ENCODE peak calls at places on chromosomes 4 and X, in nine cellular contexts. A is uterus; X is left ventricle myocardium inferior; J is cardiac muscle cell; P is CD8-positive, alpha-beta memory T cell; Y is CD4-positive, alpha-beta memory T cell; K is tibial nerve; C is HepG2; S is psoas muscle. W is an unnamed sample. For H3K4me1, the result is how much of the 10 kb centered on the place peaks cover.

GRCh38 chrX:15564981-15565579 is 35.7 kb downstream of the ACE2 start:
- DNase-seq in C (peak), X (peak), K (peak), A (peak), S (peak), J (peak), Y (no peak), P (no peak), W (peak)

GRCh38 chr4:144647095-144647959 is 1.4 kb downstream of the HHIP start:
- DNase-seq in P (no peak), S (no peak), A (no peak), C (no peak), X (no peak), K (no peak), Y (no peak), J (no peak), W (no peak)

GRCh38 chr4:123564758-123565346 is 168.3 kb downstream of the SPRY1 start:
- DNase-seq in J (peak), A (no peak), Y (peak), P (peak), C (peak), X (no peak), K (peak), S (no peak), W (peak)

GRCh38 chr4:54063737-54064316 is 578 bp downstream of the CHIC2 start:
- DNase-seq in C (peak), J (peak), S (peak), K (peak), X (peak), Y (peak), A (peak), P (peak), W (peak)

GRCh38 chr4:69120869-69121268 is 24.6 kb downstream of the UGT2B7 start:
- DNase-seq in Y (no peak), P (no peak), K (no peak), C (no peak), A (no peak), S (no peak), X (no peak), J (no peak), W (no peak)

GRCh38 chrX:25006586-25007058 is 9.1 kb downstream of the ARX start:
- DNase-seq in A (no peak), K (no peak), Y (no peak), P (no peak), C (no peak), J (no peak), X (no peak), S (no peak), W (no peak)

GRCh38 chrX:40772290-40772689 is 36.9 kb upstream of the MED14 start:
- DNase-seq in K (no peak), J (no peak), P (no peak), Y (no peak), C (no peak), X (no peak), S (no peak), A (no peak), W (no peak)

GRCh38 chrX:14660970-14661369 is 131.6 kb downstream of the GLRA2 start:
- DNase-seq in S (no peak), P (no peak), C (peak), A (no peak), K (no peak), J (no peak), X (no peak), Y (no peak), W (no peak)

GRCh38 chr4:173218411-173219125 is 50.0 kb downstream of the GALNT7 start:
- DNase-seq in K (no peak), A (no peak), C (no peak), X (no peak), P (no peak), Y (no peak), J (no peak), S (no peak), W (no peak)

GRCh38 chr4:84639143-84639542 is 56.2 kb downstream of the CDS1 start:
- DNase-seq in K (no peak), Y (no peak), P (no peak), A (no peak), X (no peak), J (no peak), S (no peak), C (no peak), W (no peak)

GRCh38 chr4:146978641-146979040 is 33.0 kb upstream of the TTC29 start:
- DNase-seq in S (no peak), P (no peak), J (no peak), Y (no peak), A (no peak), X (no peak), K (no peak), C (no peak), W (no peak)

GRCh38 chr4:101271516-101271915 is 75.8 kb downstream of the PPP3CA start:
- DNase-seq in J (peak), Y (no peak), C (peak), X (no peak), S (no peak), A (no peak), K (no peak), P (no peak), W (no peak)

GRCh38 chr4:87108142-87108546 is 112.3 kb downstream of the KLHL8 start:
- DNase-seq in A (peak), X (no peak), S (peak), K (peak), P (no peak), Y (no peak), C (no peak), J (no peak), W (no peak)

GRCh38 chrX:20393944-20394343 is 127.2 kb upstream of the RPS6KA3 start:
- DNase-seq in X (no peak), J (no peak), P (no peak), K (no peak), Y (no peak), A (no peak), S (no peak), C (peak), W (no peak)

GRCh38 chrX:75038925-75039324 is 113.7 kb upstream of the NEXMIF start:
- DNase-seq in C (peak), K (no peak), P (no peak), S (no peak), A (no peak), X (no peak), Y (no peak), J (peak), W (no peak)

GRCh38 chrX:86930419-86930818 is 587.2 kb upstream of the KLHL4 start:
- DNase-seq in S (no peak), K (no peak), Y (no peak), J (no peak), X (no peak), A (no peak), P (no peak), C (peak), W (no peak)

GRCh38 chr4:147571021-147571770 is 46.0 kb upstream of the TMEM184C start:
- DNase-seq in C (no peak), X (no peak), P (no peak), J (no peak), Y (no peak), S (no peak), A (no peak), K (no peak), W (no peak)

GRCh38 chr4:48315728-48316630 is 25.4 kb upstream of the SLAIN2 start:
- DNase-seq in Y (peak), A (no peak), P (no peak), X (no peak), J (peak), S (no peak), C (peak), K (peak), W (no peak)

GRCh38 chr4:110516106-110516922 is 40.4 kb downstream of the ENPEP start:
- DNase-seq in A (peak), K (peak), C (peak), X (peak), Y (peak), J (peak), P (peak), S (peak), W (peak)

GRCh38 chr4:6727943-6728250 is 11.9 kb downstream of the BLOC1S4 start:
- DNase-seq in Y (no peak), S (no peak), P (no peak), X (no peak), K (no peak), J (no peak), C (no peak), A (no peak), W (no peak)

GRCh38 chr4:107255596-107255995 is 219.5 kb upstream of the DKK2 start:
- DNase-seq in K (no peak), C (no peak), X (no peak), P (no peak), S (no peak), J (no peak), A (no peak), Y (no peak), W (no peak)
- H3K4me3 ChIP-seq in K (no peak), C (no peak), X (no peak), P (no peak), S (no peak), J (no peak), A (no peak), Y (no peak), W (no peak)

DNA sequence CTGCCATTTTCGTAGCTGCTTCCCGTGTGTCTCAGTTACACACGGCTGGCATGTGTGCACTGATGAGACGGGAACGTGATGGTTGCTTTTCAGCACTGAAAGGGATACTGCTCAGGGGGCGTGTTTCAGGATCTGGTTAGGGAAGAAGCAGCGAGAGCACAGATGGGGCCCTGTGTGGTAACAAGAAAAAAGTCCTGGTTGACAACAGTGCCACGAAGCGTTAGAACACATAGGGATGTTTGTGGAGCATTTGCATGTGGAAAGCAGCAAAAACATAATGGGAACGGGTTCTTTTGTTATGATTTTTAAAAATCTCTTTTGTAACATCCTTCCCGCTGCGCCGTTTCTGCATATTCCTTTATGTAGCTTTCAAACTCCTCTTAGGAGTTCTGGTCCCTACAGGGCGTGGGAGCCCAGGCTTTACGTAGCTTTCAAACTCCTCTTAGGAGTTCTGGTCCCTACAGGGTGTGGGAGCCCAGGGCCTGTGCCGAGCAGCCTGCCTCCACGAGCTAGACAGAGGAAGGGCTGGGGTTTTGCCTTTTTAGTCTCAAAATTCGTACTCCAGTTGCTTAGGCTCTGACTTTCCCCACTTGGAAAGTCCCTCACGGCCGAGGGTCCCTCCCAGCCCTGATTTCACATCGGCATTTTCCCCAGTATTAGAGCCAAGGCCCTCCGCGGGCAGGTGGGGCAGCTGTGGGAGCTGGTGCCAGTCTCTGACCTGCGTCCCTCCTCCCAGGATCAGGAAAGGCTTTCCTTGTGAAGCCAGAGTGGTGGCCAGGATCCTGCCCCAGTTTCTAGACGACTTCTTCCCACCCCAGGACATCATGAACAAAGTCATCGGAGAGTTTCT is 11.0 kb upstream of the MSANTD1 start:
- DNase-seq in S (no peak), K (no peak), C (no peak), Y (no peak), J (no peak), X (no peak), P (no peak), A (no peak), W (no peak)
- H3K4me1 ChIP-seq in S (under half), K (under half), C (under half), Y (under half), J (under half), X (under half), P (under half), A (under half), W (under half)

DNA sequence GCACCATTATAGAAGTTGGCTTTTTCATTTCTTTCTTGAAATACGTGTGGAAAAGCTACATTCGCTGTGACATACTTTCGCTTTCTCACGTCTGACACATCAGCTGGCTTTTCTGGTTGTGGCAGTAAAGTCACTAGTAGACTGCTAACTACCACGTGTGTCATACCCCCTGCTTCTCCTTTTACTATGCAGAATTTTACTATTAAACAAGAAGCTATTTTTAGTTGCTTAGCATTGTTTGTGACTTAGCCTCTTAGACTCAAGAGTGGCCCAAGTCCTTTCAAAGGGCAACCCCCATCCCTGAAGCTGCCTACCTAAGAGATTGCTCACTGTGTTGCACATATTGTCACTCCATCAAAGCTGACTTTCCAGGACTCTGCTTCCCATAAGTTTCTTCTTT is 2.1 kb upstream of the IL2 start:
- DNase-seq in K (no peak), J (peak), C (no peak), S (no peak), Y (peak), P (peak), A (no peak), X (no peak), W (no peak)
- H3K4me3 ChIP-seq in K (peak), J (no peak), C (peak), S (peak), Y (peak), P (peak), A (no peak), X (peak), W (no peak)

GRCh38 chrX:153803211-153804099 is 9.0 kb downstream of the SSR4 start:
- DNase-seq in X (no peak), K (no peak), Y (no peak), C (no peak), A (no peak), S (no peak), P (no peak), J (no peak), W (no peak)

GRCh38 chrX:153802513-153803045 is 8.1 kb downstream of the SSR4 start:
- DNase-seq in A (no peak), Y (no peak), S (no peak), C (no peak), J (no peak), X (no peak), K (no peak), P (no peak), W (no peak)

GRCh38 chrX:153804100-153804595 is 9.7 kb downstream of the SSR4 start:
- DNase-seq in J (no peak), X (no peak), Y (no peak), P (no peak), S (no peak), K (no peak), A (no peak), C (no peak), W (peak)

GRCh38 chrX:153805436-153805835 is 11.0 kb downstream of the SSR4 start:
- DNase-seq in S (no peak), X (no peak), Y (no peak), K (no peak), J (no peak), C (no peak), P (no peak), A (no peak), W (peak)

GRCh38 chrX:153804621-153805020 is 10.2 kb downstream of the SSR4 start:
- DNase-seq in K (no peak), A (no peak), S (no peak), Y (no peak), X (no peak), P (no peak), C (no peak), J (no peak), W (no peak)
- H3K4me1 ChIP-seq in K (under half), A (under half), S (under half), Y (under half), X (under half), P (under half), C (under half), J (under half), W (under half)

GRCh38 chr4:8384397-8385060 is 56.0 kb downstream of the ACOX3 start:
- DNase-seq in S (no peak), Y (no peak), K (no peak), J (no peak), A (no peak), C (no peak), P (no peak), X (peak), W (no peak)

GRCh38 chr4:8383016-8383415 is 57.5 kb downstream of the ACOX3 start:
- DNase-seq in Y (no peak), C (no peak), S (no peak), J (no peak), A (no peak), X (peak), P (no peak), K (no peak), W (no peak)

GRCh38 chr4:8381814-8382581 is 58.5 kb downstream of the ACOX3 start:
- DNase-seq in J (no peak), P (no peak), Y (no peak), A (no peak), K (no peak), S (no peak), X (peak), C (peak), W (no peak)

GRCh38 chr4:8385106-8385505 is 55.4 kb downstream of the ACOX3 start:
- DNase-seq in K (no peak), A (no peak), S (no peak), C (no peak), P (peak), X (no peak), J (no peak), Y (no peak), W (peak)

GRCh38 chr4:8383451-8384160 is 56.9 kb downstream of the ACOX3 start:
- DNase-seq in A (no peak), X (peak), C (no peak), J (no peak), K (no peak), Y (no peak), P (no peak), S (peak), W (no peak)
- H3K4me3 ChIP-seq in A (no peak), X (no peak), C (no peak), J (no peak), K (no peak), Y (no peak), P (no peak), S (no peak), W (no peak)

GRCh38 chr4:120454788-120455187 is 388.1 kb upstream of the MAD2L1 start:
- DNase-seq in P (no peak), X (no peak), C (peak), Y (no peak), J (no peak), A (no peak), K (no peak), S (no peak), W (no peak)
- H3K4me1 ChIP-seq in P (under half), X (under half), C (under half), Y (under half), J (under half), A (under half), K (under half), S (under half), W (under half)

DNA sequence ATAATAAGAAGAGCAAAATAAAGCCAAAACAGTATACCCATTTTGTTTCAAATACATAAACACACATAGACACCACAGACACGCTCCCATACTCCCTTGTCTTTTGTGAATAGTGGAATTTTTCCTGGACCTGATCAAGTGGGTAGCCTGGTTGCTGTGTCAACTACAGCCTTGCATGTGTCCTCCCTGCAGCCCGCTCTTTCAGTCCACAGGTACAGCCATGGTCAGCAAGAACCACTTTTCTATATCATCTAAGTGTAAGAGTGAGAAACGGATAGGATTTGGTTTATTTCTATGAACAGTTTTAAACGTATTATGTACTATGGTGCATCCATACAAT is 9.8 kb downstream of the PWWP3B start:
- DNase-seq in K (no peak), P (no peak), C (no peak), S (no peak), J (peak), Y (no peak), X (no peak), A (no peak), W (no peak)
- H3K4me3 ChIP-seq in K (no peak), P (no peak), C (no peak), S (peak), J (peak), Y (no peak), X (peak), A (peak), W (no peak)